ENCODE peak calls at places on chromosomes 3 and 15, in eight cellular contexts. F is stomach, G is right atrium auricular region, B is lung, J is BJ, Y is lower lobe of right lung, X is adrenal gland, E is mucosa of descending colon. C is an unnamed sample.
A peak's percentile ranks its signal among the peaks of the same experiment; 100 is the strongest.

GRCh38 chr3:166187237-166187636 is 350.0 kb upstream of the BCHE start:
- DNase-seq in F (no peak), G (no peak), B (no peak), J (no peak), Y (no peak), X (no peak), E (no peak), C (no peak)

GRCh38 chr3:120801484-120801883 is 58.9 kb downstream of the GTF2E1 start:
- DNase-seq in F (no peak), G (no peak), B (no peak), J (no peak), Y (no peak), X (no peak), E (no peak), C (no peak)

GRCh38 chr3:172476339-172476738 is 28.1 kb upstream of the GHSR start:
- DNase-seq in F (no peak), G (no peak), B (no peak), J (no peak), Y (no peak), X (no peak), E (no peak), C (no peak)

GRCh38 chr3:81622395-81622794 is 139.1 kb downstream of the GBE1 start:
- DNase-seq in F (no peak), G (no peak), B (no peak), J (peak; percentile 5), Y (no peak), X (no peak), E (no peak), C (no peak)

GRCh38 chr3:119810018-119810435 is 28.1 kb downstream of the NR1I2 start:
- DNase-seq in F (peak; percentile 34), G (no peak), B (no peak), J (no peak), Y (peak; percentile 65), X (peak; percentile 43), E (peak; percentile 64), C (no peak)

GRCh38 chr3:49098429-49098828 is 4.6 kb upstream of the QRICH1 start:
- DNase-seq in F (no peak), G (no peak), B (no peak), J (no peak), Y (peak; percentile 36), X (peak; percentile 82), E (peak; percentile 29), C (no peak)

GRCh38 chr3:29280675-29281264 is at the start of gene RBMS3:
- DNase-seq in F (peak; percentile 58), G (peak; percentile 94), B (peak; percentile 82), J (peak; percentile 83), Y (peak; percentile 85), X (peak; percentile 91), E (peak; percentile 69), C (no peak)

GRCh38 chr3:149588909-149589308 is 68.9 kb downstream of the WWTR1 start:
- DNase-seq in F (no peak), G (no peak), B (no peak), J (no peak), Y (no peak), X (no peak), E (no peak), C (no peak)

GRCh38 chr3:187807086-187807862 is 62.0 kb upstream of the BCL6 start:
- DNase-seq in F (no peak), G (no peak), B (no peak), J (no peak), Y (no peak), X (no peak), E (no peak), C (no peak)

GRCh38 chr3:35645189-35645588 is 5.9 kb downstream of the ARPP21 start:
- DNase-seq in F (no peak), G (no peak), B (no peak), J (no peak), Y (no peak), X (no peak), E (no peak), C (no peak)

GRCh38 chr15:73841756-73842590 is 31.4 kb upstream of the TBC1D21 start:
- DNase-seq in F (no peak), G (no peak), B (no peak), J (no peak), Y (no peak), X (no peak), E (no peak), C (no peak)

GRCh38 chr3:153161138-153161713 is 800 bp upstream of the RAP2B start:
- DNase-seq in F (peak; percentile 93), G (peak; percentile 98), B (peak; percentile 95), J (peak; percentile 99), Y (peak; percentile 95), X (peak; percentile 99), E (peak; percentile 94), C (peak; percentile 72)

GRCh38 chr3:36868614-36869436 is 76.0 kb downstream of the TRANK1 start:
- DNase-seq in F (peak; percentile 35), G (no peak), B (peak; percentile 42), J (peak; percentile 3), Y (no peak), X (peak; percentile 38), E (no peak), C (peak; percentile 36)

GRCh38 chr3:36864180-36865053 is 80.4 kb downstream of the TRANK1 start:
- DNase-seq in F (no peak), G (no peak), B (no peak), J (no peak), Y (no peak), X (no peak), E (no peak), C (no peak)

GRCh38 chr3:36867810-36868209 is 77.0 kb downstream of the TRANK1 start:
- DNase-seq in F (no peak), G (no peak), B (no peak), J (no peak), Y (no peak), X (no peak), E (no peak), C (no peak)

GRCh38 chr3:36871379-36872126 is 73.3 kb downstream of the TRANK1 start:
- DNase-seq in F (no peak), G (no peak), B (no peak), J (no peak), Y (no peak), X (no peak), E (no peak), C (no peak)

GRCh38 chr3:36866358-36866757 is 78.5 kb downstream of the TRANK1 start:
- DNase-seq in F (no peak), G (no peak), B (no peak), J (peak; percentile 2), Y (no peak), X (no peak), E (no peak), C (no peak)
- TF ChIP-seq CTCF in F (no peak), G (no peak), B (no peak), J (no peak), Y (no peak), X (no peak), E (no peak), C (no peak)

DNA sequence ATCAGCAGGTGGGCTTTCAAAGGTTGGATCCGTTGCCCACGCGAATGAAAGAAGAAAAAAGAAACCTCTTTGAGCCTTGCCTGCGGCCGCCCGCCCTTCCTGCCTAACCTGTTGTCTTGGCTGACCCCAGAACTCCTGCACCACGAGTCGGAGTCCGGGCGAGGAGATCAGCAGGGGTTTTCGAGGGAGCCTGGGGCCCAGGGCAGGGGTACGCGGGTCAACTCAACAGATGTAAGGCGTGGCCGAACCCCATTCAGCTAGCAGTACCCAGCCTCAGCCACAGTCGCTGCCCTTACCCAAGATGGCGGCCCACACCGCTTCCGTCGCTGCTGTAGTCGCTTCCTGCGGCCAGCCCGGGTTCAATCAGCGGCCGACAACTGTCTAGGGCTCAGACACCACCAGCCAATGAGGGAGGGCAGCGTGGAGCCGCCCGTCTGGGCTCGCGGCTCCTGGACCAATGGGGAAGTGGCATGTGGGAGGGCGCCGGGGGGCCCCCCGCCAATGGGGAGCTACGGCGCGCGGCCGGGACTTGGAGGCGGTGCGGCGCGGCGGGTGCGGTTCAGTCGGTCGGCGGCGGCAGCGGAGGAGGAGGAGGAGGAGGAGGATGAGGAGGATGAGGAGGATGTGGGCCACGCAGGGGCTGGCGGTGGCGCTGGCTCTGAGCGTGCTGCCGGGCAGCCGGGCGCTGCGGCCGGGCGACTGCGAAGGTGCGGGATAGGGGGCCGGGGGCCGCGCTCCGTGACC is at the start of gene MANF:
- DNase-seq in F (peak; percentile 98), G (peak; percentile 99), B (peak; percentile 98), J (peak; percentile 88), Y (peak; percentile 99), X (peak; percentile 98), E (peak; percentile 99), C (peak; percentile 100)
- TF ChIP-seq CTCF in F (no peak), G (no peak), B (no peak), J (no peak), Y (no peak), X (no peak), E (peak; percentile 12), C (no peak)

DNA sequence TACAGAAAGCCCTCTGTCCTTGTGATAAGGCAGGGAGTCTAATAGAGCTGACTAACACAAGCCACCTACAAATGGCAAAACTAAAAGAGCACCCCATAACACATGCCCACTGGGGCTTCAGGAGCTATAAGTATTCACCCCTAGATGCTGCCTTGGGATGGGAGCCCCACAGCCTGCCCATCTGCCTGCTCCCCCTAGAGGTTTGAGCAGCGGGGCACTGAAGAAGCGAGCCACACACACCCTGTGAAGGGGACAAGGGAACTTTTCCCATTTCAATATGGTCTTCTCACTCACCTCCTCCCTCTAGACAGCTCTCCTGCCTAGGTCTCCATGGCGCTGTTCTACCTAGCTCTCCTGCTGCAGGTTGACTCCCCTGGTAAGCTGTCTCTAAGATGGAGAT is 261.0 kb downstream of the SHQ1 start:
- DNase-seq in F (no peak), G (no peak), B (no peak), J (no peak), Y (no peak), X (no peak), E (no peak), C (no peak)
- TF ChIP-seq CTCF in F (no peak), G (no peak), B (no peak), J (no peak), Y (no peak), X (no peak), E (no peak), C (no peak)

DNA sequence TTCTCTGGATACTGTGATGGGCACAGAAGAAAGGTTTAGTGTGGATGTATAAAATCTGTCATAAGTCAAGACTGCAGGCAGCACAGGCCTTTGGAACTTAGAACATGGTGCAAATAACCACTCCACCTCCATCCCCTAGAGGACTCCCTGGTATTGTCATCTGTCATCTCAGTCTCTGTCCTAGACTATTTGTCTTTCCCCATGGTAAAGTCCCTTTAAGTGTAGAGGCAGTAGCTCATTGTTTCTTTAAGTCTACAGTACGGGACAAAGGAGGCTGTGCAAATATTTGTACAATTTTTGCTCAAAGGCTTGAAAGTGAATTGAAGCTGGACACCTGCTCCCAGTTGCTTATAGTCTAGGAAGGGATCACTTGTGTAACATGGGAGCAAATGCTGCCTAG is 3.2 kb upstream of the PXYLP1 start:
- DNase-seq in F (no peak), G (no peak), B (no peak), J (no peak), Y (no peak), X (no peak), E (no peak), C (no peak)
- TF ChIP-seq CTCF in F (no peak), G (no peak), B (no peak), J (no peak), Y (no peak), X (no peak), E (no peak), C (no peak)

GRCh38 chr3:128993461-128994172 is at the start of gene CFAP92:
- DNase-seq in F (peak; percentile 94), G (peak; percentile 87), B (peak; percentile 91), J (no peak), Y (peak; percentile 93), X (peak; percentile 85), E (peak; percentile 93), C (peak; percentile 88)
- TF ChIP-seq CTCF in F (no peak), G (no peak), B (no peak), J (no peak), Y (no peak), X (no peak), E (no peak), C (no peak)

C was measured in D721Med.